ENCODE peak calls at places on chromosomes 4 and X, in four cellular contexts. C is HepG2, F is K562, U is H1. Q is an unnamed sample.

GRCh38 chrX:105323951-105324350 is 103.5 kb upstream of the TEX13A start:
- DNase-seq in C (no peak), F (no peak), U (no peak), Q (no peak)

GRCh38 chr4:136863756-136864155 is 668.5 kb downstream of the PCDH18 start:
- DNase-seq in C (no peak), F (no peak), U (no peak), Q (no peak)

GRCh38 chr4:16516796-16517413 is 290.6 kb upstream of the TAPT1 start:
- DNase-seq in C (no peak), F (no peak), U (no peak), Q (peak; percentile 24)

GRCh38 chr4:42331914-42332368 is 65.3 kb upstream of the SHISA3 start:
- DNase-seq in C (no peak), F (no peak), U (no peak), Q (no peak)

GRCh38 chr4:145098675-145099037 is 545 bp downstream of the ABCE1 start:
- DNase-seq in C (peak; percentile 56), F (peak; percentile 56), U (no peak), Q (no peak)

GRCh38 chrX:128619490-128619889 is 567.3 kb upstream of the ACTRT1 start:
- DNase-seq in C (no peak), F (no peak), U (no peak), Q (no peak)

GRCh38 chr4:95798003-95798402 is 41.9 kb upstream of the PDHA2 start:
- DNase-seq in C (no peak), F (no peak), U (no peak), Q (no peak)

GRCh38 chrX:150546711-150547153 is 21.7 kb upstream of the MTM1 start:
- DNase-seq in C (no peak), F (no peak), U (no peak), Q (no peak)

GRCh38 chrX:11267311-11267910 is 25.8 kb upstream of the AMELX start:
- DNase-seq in C (peak; percentile 0), F (no peak), U (no peak), Q (no peak)

GRCh38 chr4:83503974-83504373 is 19.1 kb upstream of the ABRAXAS1 start:
- DNase-seq in C (no peak), F (no peak), U (no peak), Q (no peak)

GRCh38 chrX:136495043-136495442 is 2.3 kb upstream of the HTATSF1 start:
- DNase-seq in C (no peak), F (no peak), U (no peak), Q (no peak)

DNA sequence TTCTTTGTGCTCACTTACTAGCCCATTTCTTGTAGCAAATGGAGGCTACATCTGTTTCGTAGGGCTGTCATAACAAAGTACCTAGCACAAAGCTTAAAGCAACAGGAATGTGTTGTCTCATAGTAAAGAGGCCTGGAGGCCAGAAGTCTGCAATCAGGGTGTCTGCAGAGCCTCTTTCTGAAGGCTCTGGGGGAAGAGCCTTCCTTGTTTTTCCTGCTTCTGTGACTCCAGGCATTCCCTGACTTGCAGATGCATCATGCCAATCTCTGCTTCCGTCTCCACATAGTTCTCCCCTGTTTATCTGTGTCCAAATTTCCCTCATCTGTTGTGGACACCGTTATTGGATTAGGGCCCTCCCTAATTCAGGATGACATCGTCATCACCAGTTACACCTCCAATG is 67.1 kb downstream of the SHROOM2 start:
- DNase-seq in C (no peak), F (no peak), U (no peak), Q (no peak)
- TF ChIP-seq JUN in C (no peak), F (no peak), U (no peak), Q (no peak)

GRCh38 chr4:98555798-98556445 is 102.5 kb downstream of the TSPAN5 start:
- DNase-seq in C (no peak), F (no peak), U (no peak), Q (no peak)
- TF ChIP-seq ATF3 in C (no peak), F (no peak), U (no peak), Q (no peak)

DNA sequence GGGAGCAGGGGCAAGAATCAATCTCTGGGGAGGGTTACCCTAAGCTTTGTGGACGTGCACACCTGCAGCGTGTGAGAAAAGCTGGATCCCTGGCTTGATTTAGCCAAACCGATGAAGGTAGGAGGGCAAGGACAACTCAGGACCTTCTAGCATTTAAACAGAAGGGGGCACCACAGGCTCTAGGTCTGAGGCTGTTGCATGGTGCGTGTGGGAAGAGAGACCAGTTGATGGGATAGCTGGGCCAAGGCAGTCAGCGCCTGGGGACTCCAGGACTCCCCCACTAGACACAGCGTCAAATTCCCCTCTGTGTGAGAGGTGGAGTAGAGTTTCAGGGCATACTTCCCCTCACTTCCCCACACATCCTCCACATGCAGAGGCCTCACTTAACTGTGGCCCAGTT is 4.3 kb downstream of the GABRQ start:
- DNase-seq in C (no peak), F (peak; percentile 34), U (peak; percentile 43), Q (peak; percentile 21)
- TF ChIP-seq JUN in C (no peak), F (no peak), U (no peak), Q (no peak)

GRCh38 chr4:117264072-117264471 is 178.7 kb upstream of the TRAM1L1 start:
- DNase-seq in C (no peak), F (no peak), U (no peak), Q (no peak)
- TF ChIP-seq ATF3 in C (no peak), F (no peak), U (no peak), Q (no peak)

DNA sequence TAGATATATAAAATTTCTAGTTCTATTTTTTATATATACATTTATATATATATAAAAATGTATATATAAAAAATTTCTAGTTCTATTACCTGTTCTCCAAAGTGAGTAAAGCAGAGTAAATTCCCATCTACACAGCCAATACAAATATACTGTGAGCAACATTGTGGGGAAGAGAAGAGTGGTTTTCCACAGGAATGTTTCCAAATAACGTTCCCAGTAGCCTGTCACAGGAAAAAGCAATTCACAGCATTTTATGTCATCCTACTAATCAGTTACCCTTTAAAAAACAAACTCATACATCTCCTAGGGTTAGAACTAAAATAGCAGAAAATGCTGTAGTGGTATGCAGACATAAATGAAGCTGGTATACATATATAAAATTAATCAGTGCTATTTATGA is 44.5 kb downstream of the AASDH start:
- DNase-seq in C (no peak), F (no peak), U (no peak), Q (no peak)
- TF ChIP-seq JUN in C (no peak), F (no peak), U (no peak), Q (no peak)

GRCh38 chrX:107107459-107107858 is 11.2 kb downstream of the RBM41 start:
- DNase-seq in C (no peak), F (no peak), U (no peak), Q (no peak)

GRCh38 chrX:107102980-107103379 is 15.6 kb downstream of the RBM41 start:
- DNase-seq in C (peak; percentile 3), F (no peak), U (no peak), Q (no peak)
- TF ChIP-seq ATF3 in C (no peak), F (no peak), U (no peak), Q (no peak)

GRCh38 chr4:80125252-80126177 is 52.5 kb upstream of the ANTXR2 start:
- DNase-seq in C (no peak), F (peak; percentile 58), U (no peak), Q (no peak)
- TF ChIP-seq JUN in C (no peak), F (peak; percentile 5), U (no peak), Q (no peak)

DNA sequence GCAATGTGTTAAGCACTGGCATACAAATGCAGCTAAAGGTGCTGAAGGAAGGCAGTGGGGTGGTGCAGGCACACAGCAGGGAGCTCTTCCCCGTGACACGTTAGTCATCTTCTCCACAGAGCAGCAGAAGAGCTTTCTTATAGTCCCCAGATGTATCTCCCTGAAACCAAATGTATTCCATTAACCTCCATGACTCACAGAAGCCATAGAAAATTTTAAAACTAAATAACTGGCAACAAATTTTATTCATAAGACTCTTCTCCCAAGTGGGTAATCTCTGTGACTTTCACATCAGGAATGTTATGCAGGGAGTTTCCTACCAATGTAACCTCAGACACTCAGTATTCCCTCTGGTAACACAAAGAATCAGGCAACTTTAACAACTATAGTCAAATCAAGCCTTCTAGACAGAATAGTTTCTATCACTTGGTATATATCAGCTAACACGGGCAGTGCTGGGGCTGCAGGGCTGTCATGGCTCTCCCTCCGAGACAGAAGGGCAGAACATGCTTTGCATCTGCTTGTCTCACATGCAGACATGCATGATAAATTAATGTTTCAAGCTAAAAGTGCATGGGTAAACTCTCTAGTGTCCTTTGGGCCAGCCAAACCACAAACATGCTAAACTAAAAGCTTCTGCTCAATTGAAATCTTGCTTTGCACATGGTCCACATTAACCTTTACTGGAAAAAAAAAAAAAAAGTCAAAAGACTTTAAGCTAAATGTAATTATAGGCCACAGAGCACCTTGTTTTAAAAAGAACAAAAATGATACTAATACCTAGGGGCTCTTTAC is 28.2 kb downstream of the ANXA5 start:
- DNase-seq in C (no peak), F (no peak), U (no peak), Q (no peak)
- TF ChIP-seq ATF3 in C (no peak), F (no peak), U (no peak), Q (no peak)